ENCODE peak calls at places on chromosomes 2 and 18, in seven cellular contexts. T is activated CD4-positive, alpha-beta T cell treated with anti-CD3 and anti-CD28 coated beads, Interleukin-2, amount 50 U/mL, for 4 hours; O is HuH-7; E is NCI-H69; L is pancreas; C is stimulated activated CD8-positive, alpha-beta memory T cell treated with anti-CD3 and anti-CD28 coated beads, Interleukin-15, amount 100 ng/mL, for 48 hours; Z is naive thymus-derived CD4-positive, alpha-beta T cell. V is an unnamed sample.

GRCh38 chr2:134276381-134277172 is 22.7 kb downstream of the MGAT5 start:
- DNase-seq in E (no peak), L (no peak), C (no peak), T (no peak), Z (no peak), O (no peak), V (no peak)

GRCh38 chr2:88738271-88738670 is 46.8 kb downstream of the RPIA start:
- DNase-seq in C (no peak), O (no peak), L (no peak), E (no peak), Z (no peak), T (no peak), V (no peak)

GRCh38 chr18:51621103-51621969 is 423.9 kb upstream of the MEX3C start:
- DNase-seq in L (peak; percentile 81), C (no peak), T (no peak), O (peak; percentile 34), Z (no peak), E (peak; percentile 94), V (peak; percentile 56)

GRCh38 chr18:2970344-2970743 is 42.6 kb downstream of the LPIN2 start:
- DNase-seq in Z (no peak), C (no peak), T (no peak), E (no peak), O (no peak), L (no peak), V (no peak)

GRCh38 chr2:223528036-223528435 is 74.1 kb downstream of the SCG2 start:
- DNase-seq in Z (no peak), O (no peak), L (no peak), T (no peak), E (no peak), C (no peak), V (no peak)

GRCh38 chr18:7116832-7117389 is 686 bp downstream of the LAMA1 start:
- DNase-seq in L (peak; percentile 65), T (no peak), E (peak; percentile 41), Z (no peak), O (no peak), C (no peak), V (no peak)

GRCh38 chr2:64402876-64403275 is 51.1 kb upstream of the LGALSL start:
- DNase-seq in E (no peak), O (no peak), T (no peak), L (no peak), Z (no peak), C (no peak), V (no peak)

GRCh38 chr2:206764673-206765241 is 371 bp downstream of the MDH1B start:
- DNase-seq in E (peak; percentile 26), Z (no peak), T (no peak), C (no peak), O (peak; percentile 2), L (no peak), V (no peak)

GRCh38 chr2:239322414-239323086 is 78.3 kb downstream of the HDAC4 start:
- DNase-seq in L (no peak), T (peak; percentile 27), E (no peak), Z (no peak), O (no peak), C (no peak), V (no peak)

GRCh38 chr2:1884933-1885580 is 140.7 kb upstream of the PXDN start:
- DNase-seq in T (no peak), C (no peak), E (no peak), Z (no peak), L (no peak), O (no peak), V (no peak)

GRCh38 chr18:63237911-63238710 is 81.5 kb downstream of the BCL2 start:
- DNase-seq in C (no peak), T (no peak), E (no peak), L (no peak), Z (no peak), O (peak; percentile 10), V (no peak)

GRCh38 chr2:155062250-155062985 is 363.9 kb downstream of the KCNJ3 start:
- DNase-seq in T (no peak), L (no peak), Z (no peak), O (peak; percentile 4), E (no peak), C (no peak), V (no peak)

GRCh38 chr2:38485734-38486133 is 108.7 kb upstream of the ATL2 start:
- DNase-seq in T (no peak), E (no peak), L (no peak), C (no peak), Z (no peak), O (no peak), V (peak; percentile 71)

GRCh38 chr2:235493402-235493774 is 455 bp upstream of the AGAP1 start:
- DNase-seq in T (no peak), E (no peak), C (no peak), L (no peak), Z (no peak), O (peak; percentile 46), V (no peak)

GRCh38 chr2:94982661-94983060 is 42.8 kb upstream of the MAL start:
- DNase-seq in Z (no peak), L (no peak), T (no peak), O (no peak), E (peak; percentile 25), C (no peak), V (no peak)

GRCh38 chr2:159982270-159982669 is 80.1 kb downstream of the PLA2R1 start:
- DNase-seq in C (no peak), Z (no peak), E (peak; percentile 5), T (no peak), L (no peak), O (no peak), V (no peak)

GRCh38 chr18:12449040-12449814 is 41.5 kb downstream of the PRELID3A start:
- DNase-seq in Z (no peak), C (no peak), T (no peak), L (no peak), E (no peak), O (no peak), V (no peak)

GRCh38 chr2:47724221-47724981 is 58.5 kb upstream of the MSH6 start:
- DNase-seq in L (no peak), E (no peak), C (no peak), O (no peak), Z (no peak), T (no peak), V (peak; percentile 72)

GRCh38 chr2:170848587-170848986 is 31.9 kb downstream of the GAD1 start:
- DNase-seq in O (no peak), C (no peak), E (no peak), Z (no peak), T (no peak), L (no peak), V (no peak)

GRCh38 chr18:48548921-48549320 is 10.1 kb downstream of the CTIF start:
- DNase-seq in L (no peak), T (no peak), C (no peak), O (no peak), E (no peak), Z (no peak), V (no peak)

GRCh38 chr2:198916548-198916947 is 541.2 kb downstream of the SATB2 start:
- DNase-seq in L (no peak), Z (no peak), E (peak; percentile 85), O (no peak), C (no peak), T (no peak), V (no peak)

GRCh38 chr2:105328281-105329196 is 996 bp downstream of the TGFBRAP1 start:
- DNase-seq in T (no peak), O (no peak), Z (peak; percentile 8), E (peak; percentile 44), L (no peak), C (no peak), V (peak; percentile 40)

GRCh38 chr18:77209587-77209986 is 40.1 kb upstream of the GALR1 start:
- DNase-seq in E (no peak), C (no peak), L (no peak), O (no peak), T (no peak), Z (no peak), V (no peak)

GRCh38 chr18:1252936-1253335 is 348.3 kb downstream of the ADCYAP1 start:
- DNase-seq in C (no peak), T (no peak), O (no peak), E (peak; percentile 42), Z (no peak), L (no peak), V (no peak)

GRCh38 chr2:216692636-216693413 is 2.5 kb downstream of the IGFBP5 start:
- DNase-seq in E (peak; percentile 94), C (peak; percentile 63), T (peak; percentile 46), Z (peak; percentile 49), L (peak; percentile 79), O (peak; percentile 88), V (peak; percentile 82)

V was measured in GM13976.